ENCODE peak calls at places on chromosomes 7 and 10, in five cellular contexts. D is psoas muscle, V is transverse colon, Q is neural progenitor cell, P is breast epithelium. U is an unnamed sample.
A peak's percentile ranks its signal among the peaks of the same experiment; 100 is the strongest.

GRCh38 chr10:59432207-59432900 is 70.0 kb upstream of the FAM13C start:
- DNase-seq in D (no peak), V (no peak), Q (no peak), P (no peak), U (peak; percentile 63)

GRCh38 chr7:121994625-121995410 is 121.9 kb downstream of the PTPRZ1 start:
- DNase-seq in D (peak; percentile 15), V (peak; percentile 50), Q (peak; percentile 77), P (peak; percentile 52), U (peak; percentile 44)

GRCh38 chr10:73823391-73823790 is 12.0 kb upstream of the NDST2 start:
- DNase-seq in D (no peak), V (no peak), Q (no peak), P (no peak), U (no peak)

GRCh38 chr10:24465899-24466615 is 257.1 kb downstream of the KIAA1217 start:
- DNase-seq in D (no peak), V (peak; percentile 59), Q (no peak), P (no peak), U (peak; percentile 91)

GRCh38 chr10:77732213-77733003 is 94.8 kb upstream of the KCNMA1 start:
- DNase-seq in D (no peak), V (no peak), Q (no peak), P (no peak), U (no peak)

GRCh38 chr10:69459893-69460575 is 8.8 kb downstream of the TSPAN15 start:
- DNase-seq in D (no peak), V (no peak), Q (no peak), P (no peak), U (no peak)

GRCh38 chr7:7707756-7708310 is 10.6 kb downstream of the RPA3 start:
- DNase-seq in D (no peak), V (no peak), Q (peak; percentile 13), P (no peak), U (no peak)

GRCh38 chr10:30355601-30356000 is 6.5 kb upstream of the MTPAP start:
- DNase-seq in D (no peak), V (no peak), Q (no peak), P (no peak), U (no peak)

GRCh38 chr10:24047201-24047600 is 161.7 kb upstream of the KIAA1217 start:
- DNase-seq in D (no peak), V (no peak), Q (no peak), P (no peak), U (no peak)

GRCh38 chr10:78384021-78384420 is 350.4 kb downstream of the RPS24 start:
- DNase-seq in D (no peak), V (no peak), Q (no peak), P (no peak), U (no peak)

GRCh38 chr10:103614511-103615158 is 121.1 kb downstream of the NEURL1 start:
- DNase-seq in D (no peak), V (no peak), Q (no peak), P (no peak), U (no peak)

GRCh38 chr7:116731737-116732335 is 59.8 kb downstream of the MET start:
- DNase-seq in D (no peak), V (no peak), Q (no peak), P (no peak), U (no peak)

GRCh38 chr10:58158806-58159205 is 108.9 kb downstream of the IPMK start:
- DNase-seq in D (no peak), V (no peak), Q (no peak), P (no peak), U (no peak)

GRCh38 chr7:47449810-47450586 is 131.9 kb downstream of the TNS3 start:
- DNase-seq in D (no peak), V (no peak), Q (peak; percentile 50), P (no peak), U (no peak)

GRCh38 chr10:121698336-121698735 is 100.1 kb upstream of the FGFR2 start:
- DNase-seq in D (no peak), V (no peak), Q (no peak), P (no peak), U (no peak)

GRCh38 chr10:123007558-123008378 is 827 bp downstream of the IKZF5 start:
- DNase-seq in D (peak; percentile 17), V (peak; percentile 38), Q (peak; percentile 62), P (no peak), U (peak; percentile 41)

GRCh38 chr10:91891285-91892001 is 17.8 kb downstream of the FGFBP3 start:
- DNase-seq in D (no peak), V (no peak), Q (no peak), P (no peak), U (no peak)

GRCh38 chr10:29496341-29497162 is 138.2 kb downstream of the SVIL start:
- DNase-seq in D (peak; percentile 76), V (peak; percentile 76), Q (peak; percentile 87), P (peak; percentile 75), U (no peak)

GRCh38 chr7:128724743-128725142 is 14.4 kb upstream of the CALU start:
- DNase-seq in D (no peak), V (no peak), Q (no peak), P (no peak), U (no peak)

GRCh38 chr10:124636271-124636993 is 107.7 kb downstream of the FAM53B start:
- DNase-seq in D (no peak), V (no peak), Q (no peak), P (no peak), U (no peak)

GRCh38 chr10:27558612-27559020 is 54.5 kb downstream of the RAB18 start:
- DNase-seq in D (peak; percentile 29), V (peak; percentile 58), Q (peak; percentile 75), P (no peak), U (no peak)

GRCh38 chr7:17233643-17234397 is 64.6 kb upstream of the AHR start:
- DNase-seq in D (no peak), V (no peak), Q (no peak), P (no peak), U (no peak)

GRCh38 chr7:11714676-11715075 is 117.3 kb downstream of the THSD7A start:
- DNase-seq in D (no peak), V (no peak), Q (no peak), P (no peak), U (no peak)

GRCh38 chr7:11710392-11710791 is 121.6 kb downstream of the THSD7A start:
- DNase-seq in D (no peak), V (no peak), Q (no peak), P (no peak), U (no peak)

GRCh38 chr7:11714205-11714604 is 117.8 kb downstream of the THSD7A start:
- DNase-seq in D (no peak), V (no peak), Q (no peak), P (no peak), U (no peak)

GRCh38 chr7:11716185-11716584 is 115.8 kb downstream of the THSD7A start:
- DNase-seq in D (no peak), V (peak; percentile 8), Q (no peak), P (peak; percentile 50), U (no peak)

DNA sequence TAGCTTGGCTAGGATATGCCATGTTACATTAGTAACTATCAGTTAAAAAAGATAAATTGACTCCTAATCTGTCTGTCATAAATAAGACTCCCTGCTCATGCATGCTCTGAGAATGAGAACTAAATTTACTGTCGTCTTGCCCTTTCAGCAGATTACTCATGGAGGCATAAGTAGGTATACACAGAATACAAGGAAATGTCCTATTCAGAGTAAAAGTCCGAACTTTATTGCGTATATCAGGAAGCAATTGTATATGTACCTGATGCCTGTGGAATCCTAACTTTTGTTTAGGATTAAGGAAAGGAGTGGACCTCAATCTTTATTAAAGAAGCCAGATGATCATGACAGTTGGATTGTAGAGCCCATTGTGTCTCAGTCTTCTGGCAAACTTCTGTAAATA is 118.6 kb downstream of the THSD7A start:
- DNase-seq in D (no peak), V (no peak), Q (no peak), P (no peak), U (no peak)
- H3K27ac ChIP-seq in D (no peak overlapping the region), V (no peak overlapping the region), Q (no peak overlapping the region), P (no peak overlapping the region), U (no peak overlapping the region)

DNA sequence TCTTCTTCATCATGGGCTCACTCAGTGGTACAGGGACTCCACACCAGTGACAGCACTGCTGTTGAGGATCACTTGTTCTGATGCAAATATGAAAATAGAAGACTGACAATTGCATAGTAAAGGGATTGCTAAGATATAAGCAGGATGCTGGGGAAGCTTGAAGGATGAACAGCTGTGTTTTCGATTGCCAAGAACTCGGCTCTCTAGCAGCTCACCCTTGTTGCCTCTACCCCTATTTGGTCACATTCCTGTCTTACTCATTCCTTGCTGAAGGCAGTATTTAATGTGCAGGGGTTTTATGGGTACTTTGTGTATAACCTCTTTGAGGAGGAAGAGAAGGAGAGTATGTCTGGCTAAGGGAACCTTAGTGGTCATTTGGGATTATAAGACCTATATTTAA is 218.8 kb downstream of the AUTS2 start:
- DNase-seq in D (no peak), V (no peak), Q (no peak), P (no peak), U (no peak)
- H3K27ac ChIP-seq in D (no peak overlapping the region), V (no peak overlapping the region), Q (no peak overlapping the region), P (no peak overlapping the region), U (no peak overlapping the region)

DNA sequence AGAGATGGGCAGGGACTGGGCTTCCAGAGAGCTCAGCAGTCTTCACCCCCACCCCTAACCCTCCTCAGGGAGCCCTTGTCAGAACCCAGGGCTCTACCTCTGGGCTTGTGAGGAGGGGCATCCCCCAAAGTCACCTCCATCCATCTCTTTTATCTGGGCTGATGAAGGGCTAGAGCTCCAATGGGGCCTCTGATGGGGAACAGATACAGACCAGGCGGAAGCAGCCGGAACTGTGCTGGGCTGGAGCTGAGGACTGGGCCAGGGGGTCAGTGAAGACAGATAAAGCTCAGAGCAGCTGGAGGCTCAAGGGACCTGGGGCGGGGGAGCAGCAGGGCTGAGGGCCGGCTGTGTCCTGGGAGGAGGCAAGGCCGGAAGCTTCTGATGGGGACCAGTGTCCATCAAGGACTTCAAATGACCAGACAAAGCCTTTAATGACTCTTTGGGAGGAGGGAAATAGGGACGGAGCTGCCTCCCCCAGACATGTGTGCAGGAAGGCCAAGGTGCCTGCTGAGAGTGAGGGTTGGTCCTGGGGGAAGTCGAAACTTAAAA is 10.2 kb downstream of the KAZALD1 start:
- DNase-seq in D (no peak), V (no peak), Q (no peak), P (no peak), U (no peak)
- H3K27ac ChIP-seq in D (no peak overlapping the region), V (no peak overlapping the region), Q (no peak overlapping the region), P (no peak overlapping the region), U (no peak overlapping the region)

GRCh38 chr10:118625504-118625903 is 30.1 kb upstream of the PRLHR start:
- DNase-seq in D (no peak), V (no peak), Q (no peak), P (no peak), U (no peak)
- H3K27ac ChIP-seq in D (no peak overlapping the region), V (no peak overlapping the region), Q (no peak overlapping the region), P (no peak overlapping the region), U (no peak overlapping the region)

GRCh38 chr7:51275532-51275931 is 41.1 kb downstream of the COBL start:
- DNase-seq in D (no peak), V (no peak), Q (no peak), P (no peak), U (no peak)
- H3K27ac ChIP-seq in D (peak overlapping the region; percentile 92), V (no peak overlapping the region), Q (peak overlapping the region; percentile 53), P (no peak overlapping the region), U (no peak overlapping the region)

DNA sequence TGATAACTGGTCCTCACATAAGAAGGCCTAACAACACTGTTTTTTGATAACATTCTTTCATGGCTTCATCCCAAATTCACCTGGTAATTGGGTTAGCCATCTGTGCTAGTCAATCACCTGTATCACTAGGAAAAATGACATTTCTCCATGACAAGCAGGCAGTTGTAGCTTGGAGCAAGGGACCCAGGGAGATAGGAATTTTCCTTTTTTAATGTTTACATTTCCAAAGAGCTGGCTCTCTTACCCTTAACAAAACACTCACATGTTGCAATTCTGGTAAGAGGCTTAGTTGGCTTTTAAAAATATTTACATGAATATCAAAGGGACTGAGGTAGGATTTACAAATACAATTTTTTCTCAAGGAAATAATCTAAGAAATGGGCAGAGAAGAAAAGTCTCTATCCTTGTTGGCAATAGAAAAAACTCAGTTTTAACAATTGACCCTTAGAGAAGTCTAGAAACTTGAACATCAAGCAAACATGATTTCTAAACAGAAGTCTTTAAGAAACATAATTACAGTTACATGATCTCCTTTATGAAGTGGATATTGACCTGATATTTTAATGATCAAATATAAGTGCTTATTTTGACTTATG is 16.1 kb upstream of the AKR1C1 start:
- DNase-seq in D (no peak), V (no peak), Q (no peak), P (no peak), U (no peak)
- H3K27ac ChIP-seq in D (peak overlapping the region; percentile 17), V (peak overlapping the region; percentile 58), Q (no peak overlapping the region), P (peak overlapping the region; percentile 90), U (peak overlapping the region; percentile 51)